ENCODE peak calls at places on chromosomes 7 and 10, in nine cellular contexts. J, Q, X, D, Y, M, I, O and R are unnamed samples.

GRCh38 chr10:102796407-102797176 is 40.6 kb downstream of the CYP17A1 start:
- DNase-seq in J (no peak), Q (peak; percentile 51), X (no peak), D (peak; percentile 21), Y (peak; percentile 40), M (no peak), I (no peak), O (no peak), R (peak; percentile 56)

GRCh38 chr7:2604608-2605174 is 27.1 kb upstream of the TTYH3 start:
- DNase-seq in J (no peak), Q (no peak), X (no peak), D (no peak), Y (no peak), M (no peak), I (peak; percentile 83), O (no peak), R (no peak)

GRCh38 chr10:11397980-11398580 is 213.4 kb downstream of the USP6NL start:
- DNase-seq in J (no peak), Q (peak; percentile 45), X (no peak), D (no peak), Y (no peak), M (no peak), I (no peak), O (no peak), R (no peak)

GRCh38 chr10:20494474-20494873 is 402.6 kb downstream of the NEBL start:
- DNase-seq in J (no peak), Q (peak; percentile 21), X (no peak), D (no peak), Y (no peak), M (peak; percentile 4), I (no peak), O (no peak), R (no peak)

GRCh38 chr7:143172354-143172753 is 10.9 kb upstream of the TAS2R39 start:
- DNase-seq in J (no peak), Q (no peak), X (no peak), D (no peak), Y (no peak), M (peak; percentile 4), I (peak; percentile 92), O (no peak), R (no peak)

GRCh38 chr10:4028027-4028471 is 243.0 kb upstream of the KLF6 start:
- DNase-seq in J (no peak), Q (no peak), X (no peak), D (no peak), Y (no peak), M (no peak), I (no peak), O (no peak), R (no peak)

GRCh38 chr7:85564861-85565630 is 378.2 kb upstream of the SEMA3D start:
- DNase-seq in J (no peak), Q (no peak), X (no peak), D (no peak), Y (no peak), M (no peak), I (no peak), O (no peak), R (no peak)

GRCh38 chr10:29238531-29239080 is 50.3 kb upstream of the LYZL1 start:
- DNase-seq in J (no peak), Q (no peak), X (no peak), D (no peak), Y (no peak), M (no peak), I (no peak), O (no peak), R (no peak)

GRCh38 chr10:65394898-65395297 is 1530.9 kb upstream of the LRRTM3 start:
- DNase-seq in J (peak; percentile 38), Q (peak; percentile 74), X (no peak), D (no peak), Y (no peak), M (peak; percentile 88), I (no peak), O (no peak), R (no peak)

GRCh38 chr10:128386816-128387604 is 260.8 kb upstream of the MKI67 start:
- DNase-seq in J (no peak), Q (no peak), X (no peak), D (no peak), Y (no peak), M (no peak), I (no peak), O (no peak), R (no peak)

GRCh38 chr7:4115442-4115841 is 566.7 kb upstream of the FOXK1 start:
- DNase-seq in J (no peak), Q (no peak), X (no peak), D (no peak), Y (no peak), M (no peak), I (no peak), O (no peak), R (no peak)

GRCh38 chr10:75926763-75927162 is 495.3 kb downstream of the LRMDA start:
- DNase-seq in J (no peak), Q (no peak), X (no peak), D (no peak), Y (no peak), M (peak; percentile 12), I (peak; percentile 24), O (no peak), R (no peak)

GRCh38 chr7:157013602-157014549 is 3.4 kb upstream of the MNX1 start:
- DNase-seq in J (no peak), Q (no peak), X (no peak), D (no peak), Y (no peak), M (no peak), I (no peak), O (no peak), R (no peak)

GRCh38 chr7:3381073-3381685 is 80.1 kb downstream of the SDK1 start:
- DNase-seq in J (no peak), Q (no peak), X (no peak), D (no peak), Y (no peak), M (no peak), I (no peak), O (no peak), R (no peak)

GRCh38 chr10:84065764-84066163 is 73.5 kb upstream of the GHITM start:
- DNase-seq in J (no peak), Q (no peak), X (no peak), D (no peak), Y (no peak), M (no peak), I (no peak), O (no peak), R (no peak)